ENCODE peak calls at places on chromosome 15, in ten cellular contexts. T is endothelial cell of umbilical vein; K is naive thymus-derived CD4-positive, alpha-beta T cell; H is right cardiac atrium; V is PC-9; J is GM23248; W is gastrocnemius medialis; E is PC-3; I is ovary; L is sigmoid colon. N is an unnamed sample.

GRCh38 chr15:67049351-67050044 is 15.9 kb upstream of the SMAD3 start:
- DNase-seq in J (peak), W (no peak), K (no peak), I (no peak), V (peak), T (peak), H (no peak), E (peak), L (peak), N (no peak)

GRCh38 chr15:68298882-68299381 is 21.4 kb downstream of the FEM1B start:
- DNase-seq in H (no peak), I (no peak), K (peak), L (no peak), V (no peak), W (no peak), J (peak), T (no peak), E (no peak), N (no peak)

GRCh38 chr15:64224508-64224907 is 61.7 kb upstream of the PPIB start:
- DNase-seq in W (no peak), H (no peak), V (no peak), T (peak), J (peak), I (no peak), E (no peak), L (peak), K (no peak), N (no peak)

GRCh38 chr15:74631408-74631807 is 15.8 kb downstream of the CLK3 start:
- DNase-seq in I (no peak), W (no peak), J (peak), K (no peak), L (no peak), T (no peak), E (no peak), V (no peak), H (peak), N (no peak)

GRCh38 chr15:25798207-25798931 is 64.8 kb downstream of the ATP10A start:
- DNase-seq in E (no peak), L (no peak), T (no peak), K (no peak), W (no peak), H (no peak), I (no peak), J (peak), V (no peak), N (peak)

GRCh38 chr15:25844981-25845680 is 18.0 kb downstream of the ATP10A start:
- DNase-seq in E (no peak), V (no peak), H (peak), J (no peak), K (no peak), I (no peak), T (no peak), W (no peak), L (no peak), N (no peak)

GRCh38 chr15:79401301-79401700 is 30.8 kb upstream of the MINAR1 start:
- DNase-seq in K (no peak), J (no peak), E (no peak), H (no peak), I (no peak), V (no peak), W (no peak), L (no peak), T (no peak), N (no peak)

GRCh38 chr15:39777497-39777896 is 5.1 kb downstream of the FSIP1 start:
- DNase-seq in L (no peak), J (peak), H (no peak), W (no peak), T (no peak), K (no peak), V (no peak), I (no peak), E (no peak), N (no peak)

GRCh38 chr15:65948352-65948751 is 79.1 kb downstream of the RAB11A start:
- DNase-seq in W (no peak), H (no peak), I (no peak), K (no peak), E (no peak), L (no peak), J (no peak), V (no peak), T (no peak), N (no peak)

GRCh38 chr15:92930776-92931175 is 30.7 kb downstream of the CHD2 start:
- DNase-seq in J (peak), H (no peak), L (no peak), I (no peak), E (peak), K (no peak), W (peak), T (no peak), V (peak), N (no peak)

GRCh38 chr15:94324835-94325767 is 93.7 kb downstream of the MCTP2 start:
- DNase-seq in H (no peak), W (no peak), J (no peak), E (no peak), V (no peak), T (no peak), L (no peak), K (no peak), I (no peak), N (peak)

GRCh38 chr15:57146394-57147140 is 228.1 kb downstream of the TCF12 start:
- DNase-seq in H (no peak), T (peak), V (no peak), J (peak), W (no peak), E (peak), K (peak), I (no peak), L (no peak), N (no peak)

GRCh38 chr15:88476635-88477038 is 9.1 kb downstream of the MRPS11 start:
- DNase-seq in K (peak), H (no peak), I (peak), J (peak), V (no peak), E (peak), T (peak), L (no peak), W (no peak), N (no peak)

GRCh38 chr15:83602021-83602420 is 51.9 kb upstream of the ADAMTSL3 start:
- DNase-seq in W (no peak), E (peak), L (no peak), K (no peak), I (no peak), J (no peak), V (no peak), T (no peak), H (no peak), N (no peak)

GRCh38 chr15:49309889-49310288 is 113.2 kb upstream of the FGF7 start:
- DNase-seq in V (no peak), T (no peak), E (no peak), L (no peak), H (no peak), J (no peak), I (no peak), K (no peak), W (no peak), N (no peak)

GRCh38 chr15:40069178-40070165 is 30.5 kb upstream of the SRP14 start:
- DNase-seq in L (peak), V (peak), H (peak), I (peak), E (peak), W (peak), K (no peak), T (peak), J (peak), N (peak)

GRCh38 chr15:70741107-70741511 is 22.2 kb downstream of the UACA start:
- DNase-seq in T (peak), L (peak), K (no peak), H (peak), W (peak), I (peak), V (peak), J (peak), E (peak), N (peak)

GRCh38 chr15:49082960-49083359 is 36.7 kb upstream of the SECISBP2L start:
- DNase-seq in E (no peak), L (no peak), V (no peak), H (no peak), I (no peak), T (no peak), K (no peak), J (peak), W (no peak), N (no peak)

GRCh38 chr15:26841941-26842340 is 24.9 kb upstream of the GABRA5 start:
- DNase-seq in I (no peak), H (no peak), E (no peak), K (no peak), L (no peak), J (no peak), T (no peak), W (no peak), V (no peak), N (no peak)

GRCh38 chr15:34341922-34342736 is 807 bp downstream of the NOP10 start:
- DNase-seq in J (peak), L (no peak), H (no peak), T (no peak), K (no peak), E (peak), I (no peak), V (no peak), W (no peak), N (no peak)

GRCh38 chr15:67884009-67884408 is 44.2 kb upstream of the RNU6-1 start:
- DNase-seq in I (no peak), T (no peak), W (no peak), V (no peak), E (no peak), L (no peak), K (no peak), J (no peak), H (no peak), N (no peak)

DNA sequence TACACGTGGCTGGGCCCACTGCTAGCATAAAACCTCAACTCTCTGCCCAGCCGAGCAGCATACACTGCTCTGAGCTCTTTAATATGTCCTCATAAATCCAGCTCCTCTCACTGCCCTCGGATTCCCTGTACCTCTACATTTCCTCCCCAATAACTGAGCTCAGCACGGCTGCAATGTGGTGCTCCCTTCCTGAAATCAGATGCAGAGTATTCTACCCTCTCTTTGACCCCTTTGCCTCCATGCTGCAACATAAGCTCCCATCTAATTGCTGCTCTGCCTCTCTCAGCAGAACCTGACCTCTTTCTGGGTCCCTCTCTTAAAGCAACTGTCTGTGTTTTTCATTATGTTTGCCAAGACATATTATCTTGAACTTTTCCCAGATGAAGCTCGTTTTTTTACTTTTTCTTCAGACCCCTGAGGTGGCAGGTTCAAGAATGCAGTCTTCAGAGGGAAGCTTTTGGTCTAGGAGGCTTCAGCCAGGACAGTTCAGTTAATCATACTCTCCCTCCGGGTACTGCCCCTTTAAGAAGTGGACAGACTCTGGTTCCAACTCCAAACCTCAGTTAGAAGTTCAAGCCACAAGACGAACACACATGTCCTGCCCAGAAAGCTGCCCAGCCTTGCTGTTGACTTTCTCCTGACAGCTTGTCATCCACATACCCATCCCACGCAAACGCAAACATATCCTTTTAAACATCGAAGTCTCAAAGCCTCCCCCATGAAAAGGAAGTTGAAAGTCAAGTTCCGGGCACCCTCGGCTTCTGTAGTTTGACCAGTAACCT is 81.1 kb upstream of the NEO1 start:
- DNase-seq in J (peak), H (no peak), L (no peak), W (no peak), E (no peak), T (no peak), K (no peak), I (no peak), V (no peak), N (no peak)
- H3K4me3 ChIP-seq in J (peak), H (peak), L (peak), W (peak), E (no peak), T (no peak), K (no peak), I (peak), V (no peak), N (peak)

GRCh38 chr15:91183630-91184029 is 83.6 kb downstream of the SV2B start:
- DNase-seq in L (no peak), V (no peak), K (no peak), W (no peak), E (no peak), T (no peak), J (no peak), H (no peak), I (no peak), N (no peak)
- H3K4me3 ChIP-seq in L (no peak), V (no peak), K (no peak), W (no peak), E (no peak), T (no peak), J (no peak), H (no peak), I (no peak), N (no peak)

GRCh38 chr15:51227967-51228783 is 110.2 kb downstream of the CYP19A1 start:
- DNase-seq in I (no peak), J (peak), H (peak), W (peak), K (no peak), E (peak), T (peak), V (peak), L (no peak), N (peak)
- H3K4me3 ChIP-seq in I (no peak), J (peak), H (no peak), W (no peak), K (no peak), E (no peak), T (no peak), V (no peak), L (no peak), N (no peak)

GRCh38 chr15:42270996-42271395 is 2.0 kb upstream of the GANC start:
- DNase-seq in K (no peak), V (no peak), I (no peak), J (peak), T (peak), H (no peak), W (no peak), E (peak), L (no peak), N (no peak)
- H3K4me3 ChIP-seq in K (no peak), V (no peak), I (no peak), J (peak), T (no peak), H (peak), W (peak), E (peak), L (no peak), N (no peak)